ENCODE peak calls at places on chromosomes 12 and 14, in five cellular contexts. J, W, V, G and A are unnamed samples.

GRCh38 chr12:32444895-32445294 is 45.5 kb downstream of the FGD4 start:
- DNase-seq in J (no peak), W (peak), V (no peak), G (no peak), A (no peak)

GRCh38 chr12:128801879-128802391 is 21.8 kb downstream of the SLC15A4 start:
- DNase-seq in J (no peak), W (no peak), V (peak), G (no peak), A (no peak)

GRCh38 chr14:55136868-55137785 is 8.1 kb downstream of the LGALS3 start:
- DNase-seq in J (no peak), W (no peak), V (peak), G (no peak), A (no peak)

GRCh38 chr12:65586796-65587195 is 237.5 kb upstream of the HMGA2 start:
- DNase-seq in J (no peak), W (no peak), V (no peak), G (no peak), A (no peak)

GRCh38 chr14:92568621-92569479 is 55.3 kb downstream of the RIN3 start:
- DNase-seq in J (no peak), W (peak), V (peak), G (no peak), A (no peak)

GRCh38 chr12:64696065-64696741 is 63.0 kb downstream of the GNS start:
- DNase-seq in J (no peak), W (no peak), V (no peak), G (no peak), A (no peak)

GRCh38 chr12:71216725-71217579 is 59.2 kb upstream of the TSPAN8 start:
- DNase-seq in J (no peak), W (peak), V (no peak), G (peak), A (no peak)

GRCh38 chr12:54265364-54265812 is 14.5 kb downstream of the CBX5 start:
- DNase-seq in J (no peak), W (no peak), V (no peak), G (no peak), A (no peak)

GRCh38 chr14:91078095-91078737 is 17.8 kb upstream of the RPS6KA5 start:
- DNase-seq in J (peak), W (no peak), V (no peak), G (no peak), A (peak)

GRCh38 chr12:4506870-4507269 is 31.8 kb upstream of the RAD51AP1 start:
- DNase-seq in J (no peak), W (peak), V (no peak), G (no peak), A (no peak)

GRCh38 chr14:81784084-81784483 is 250.4 kb upstream of the SEL1L start:
- DNase-seq in J (no peak), W (no peak), V (no peak), G (no peak), A (no peak)

GRCh38 chr12:92244036-92244435 is 98.4 kb upstream of the BTG1 start:
- DNase-seq in J (no peak), W (no peak), V (no peak), G (peak), A (no peak)

GRCh38 chr12:26690601-26691000 is 142.4 kb downstream of the ITPR2 start:
- DNase-seq in J (no peak), W (no peak), V (no peak), G (no peak), A (no peak)

GRCh38 chr12:19474147-19474546 is 34.9 kb downstream of the AEBP2 start:
- DNase-seq in J (no peak), W (no peak), V (no peak), G (no peak), A (no peak)

GRCh38 chr12:125983094-125983783 is 918.0 kb downstream of the AACS start:
- DNase-seq in J (no peak), W (no peak), V (no peak), G (peak), A (no peak)

GRCh38 chr14:104724407-104724980 is 465 bp downstream of the ADSS1 start:
- DNase-seq in J (no peak), W (no peak), V (peak), G (peak), A (no peak)

GRCh38 chr14:104085032-104085888 is at the start of gene ASPG:
- DNase-seq in J (no peak), W (no peak), V (peak), G (peak), A (no peak)

GRCh38 chr14:37591941-37592287 is 3.1 kb downstream of the FOXA1 start:
- DNase-seq in J (no peak), W (no peak), V (no peak), G (no peak), A (no peak)

GRCh38 chr12:44295958-44296623 is 460.2 kb downstream of the TMEM117 start:
- DNase-seq in J (no peak), W (no peak), V (no peak), G (no peak), A (no peak)

GRCh38 chr12:121531356-121531750 is 49.5 kb downstream of the KDM2B start:
- DNase-seq in J (no peak), W (no peak), V (no peak), G (no peak), A (no peak)

GRCh38 chr12:40668095-40668494 is 24.1 kb upstream of the CNTN1 start:
- DNase-seq in J (no peak), W (no peak), V (no peak), G (no peak), A (no peak)

GRCh38 chr12:68406134-68406576 is 74.0 kb upstream of the MDM1 start:
- DNase-seq in J (no peak), W (no peak), V (peak), G (peak), A (no peak)

GRCh38 chr12:65229441-65229840 is 49.0 kb upstream of the MSRB3 start:
- DNase-seq in J (no peak), W (no peak), V (no peak), G (no peak), A (no peak)

GRCh38 chr14:101365329-101366158 is 195.8 kb upstream of the DIO3 start:
- DNase-seq in J (no peak), W (peak), V (peak), G (no peak), A (no peak)

GRCh38 chr14:96888593-96888992 is 91.4 kb downstream of the VRK1 start:
- DNase-seq in J (no peak), W (no peak), V (no peak), G (no peak), A (no peak)

GRCh38 chr12:57832966-57833365 is 13.6 kb downstream of the CTDSP2 start:
- DNase-seq in J (no peak), W (no peak), V (no peak), G (peak), A (no peak)

GRCh38 chr12:12056951-12057350 is 13.8 kb upstream of the BCL2L14 start:
- DNase-seq in J (no peak), W (no peak), V (no peak), G (peak), A (no peak)

GRCh38 chr14:26200675-26201074 is 397.2 kb downstream of the NOVA1 start:
- DNase-seq in J (no peak), W (no peak), V (no peak), G (no peak), A (no peak)

GRCh38 chr12:101939306-101939705 is 61.9 kb downstream of the DRAM1 start:
- DNase-seq in J (no peak), W (no peak), V (no peak), G (no peak), A (no peak)

GRCh38 chr12:106248849-106249371 is 1.1 kb upstream of the CKAP4 start:
- DNase-seq in J (no peak), W (peak), V (no peak), G (no peak), A (no peak)

GRCh38 chr12:46269429-46270241 is 792 bp upstream of the SLC38A1 start:
- DNase-seq in J (peak), W (peak), V (no peak), G (peak), A (peak)

GRCh38 chr12:132474237-132474741 is 15.7 kb upstream of the FBRSL1 start:
- DNase-seq in J (no peak), W (peak), V (peak), G (peak), A (peak)

GRCh38 chr12:75378354-75378753 is 12.5 kb upstream of the GLIPR1L2 start:
- DNase-seq in J (no peak), W (no peak), V (no peak), G (no peak), A (no peak)

GRCh38 chr14:103542545-103543088 is 13.6 kb downstream of the TRMT61A start:
- DNase-seq in J (no peak), W (no peak), V (peak), G (peak), A (no peak)